ENCODE peak calls at places on chromosomes 1 and 21, in six cellular contexts. D is AG04449, S is body of pancreas, U is neural progenitor cell, Y is left ventricle myocardium inferior, K is fibroblast of mammary gland. W is an unnamed sample.

GRCh38 chr1:53681647-53682368 is 57.2 kb downstream of the GLIS1 start:
- DNase-seq in D (no peak), K (no peak), S (peak), Y (peak), U (peak), W (no peak)

GRCh38 chr1:237578540-237578939 is 312.2 kb downstream of the ZP4 start:
- DNase-seq in Y (no peak), U (no peak), S (no peak), D (no peak), K (no peak), W (no peak)

GRCh38 chr21:29064850-29065481 is 8.5 kb downstream of the CCT8 start:
- DNase-seq in S (no peak), Y (no peak), D (no peak), U (no peak), K (no peak), W (no peak)

GRCh38 chr1:151711044-151711800 is 5.4 kb downstream of the CELF3 start:
- DNase-seq in D (no peak), U (no peak), Y (no peak), S (no peak), K (no peak), W (no peak)

GRCh38 chr1:113320272-113320671 is 70.0 kb upstream of the MAGI3 start:
- DNase-seq in U (no peak), D (no peak), S (no peak), Y (no peak), K (peak), W (no peak)

GRCh38 chr1:101025283-101025679 is 303 bp downstream of the DPH5 start:
- DNase-seq in D (no peak), Y (no peak), S (peak), U (no peak), K (peak), W (no peak)

GRCh38 chr1:33255347-33256311 is 663 bp upstream of the ZNF362 start:
- DNase-seq in D (no peak), K (peak), U (peak), Y (peak), S (peak), W (no peak)

GRCh38 chr1:152002960-152003359 is 9.3 kb upstream of the S100A10 start:
- DNase-seq in S (no peak), D (no peak), K (no peak), Y (no peak), U (no peak), W (no peak)

GRCh38 chr1:15123925-15124324 is 29.6 kb upstream of the TMEM51 start:
- DNase-seq in Y (no peak), S (no peak), D (no peak), U (no peak), K (no peak), W (no peak)

DNA sequence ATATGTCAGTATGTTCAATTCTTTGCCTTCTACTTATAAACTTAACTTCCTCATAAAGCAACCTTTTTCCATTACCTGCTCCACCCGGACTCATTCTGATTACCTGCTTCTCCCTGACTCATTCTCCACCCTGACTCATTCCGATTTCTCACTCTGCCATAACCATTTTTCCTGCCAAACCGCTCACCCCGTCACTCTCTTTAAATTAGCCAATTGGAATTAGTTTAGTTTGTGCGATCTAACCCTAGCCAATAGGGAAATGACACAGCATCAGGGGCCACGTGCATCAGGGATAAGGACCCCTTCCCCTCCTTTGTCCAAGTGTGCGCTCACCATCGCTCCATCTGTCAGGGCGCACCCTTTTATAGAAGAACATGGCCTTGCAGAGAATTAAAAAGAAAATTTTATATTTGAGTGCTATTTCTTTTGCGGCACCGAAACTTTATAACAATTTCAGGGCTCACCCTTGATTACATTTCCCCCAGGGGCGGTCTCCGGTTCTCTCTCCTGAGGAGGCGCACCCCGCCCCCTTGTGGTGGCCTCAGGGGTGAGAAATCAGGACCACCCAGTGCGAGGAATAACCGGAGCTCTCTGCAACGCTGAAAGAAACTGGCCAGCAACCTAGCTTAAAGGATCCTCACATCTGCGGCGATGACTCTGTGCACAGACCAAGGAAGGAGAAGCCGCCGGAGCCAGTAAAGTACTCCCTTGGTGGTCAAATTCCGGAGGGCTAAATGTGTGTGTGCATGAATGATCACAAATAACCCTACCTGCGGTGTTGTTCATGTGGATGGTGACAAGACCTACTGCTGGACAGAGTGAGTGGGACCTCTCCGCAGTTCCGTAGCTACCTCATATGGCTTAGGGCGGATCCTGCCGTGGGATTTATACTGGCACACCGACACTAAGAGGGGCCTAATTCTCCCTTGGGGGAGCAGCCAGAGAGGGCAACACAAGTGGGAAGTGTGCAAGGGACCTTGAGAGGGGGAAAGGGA is 30.3 kb upstream of the CBR3 start:
- DNase-seq in S (peak), K (peak), D (no peak), U (peak), Y (peak), W (peak)
- TF ChIP-seq CTCF in S (peak), K (peak), D (peak), U (peak), Y (peak), W (peak)

DNA sequence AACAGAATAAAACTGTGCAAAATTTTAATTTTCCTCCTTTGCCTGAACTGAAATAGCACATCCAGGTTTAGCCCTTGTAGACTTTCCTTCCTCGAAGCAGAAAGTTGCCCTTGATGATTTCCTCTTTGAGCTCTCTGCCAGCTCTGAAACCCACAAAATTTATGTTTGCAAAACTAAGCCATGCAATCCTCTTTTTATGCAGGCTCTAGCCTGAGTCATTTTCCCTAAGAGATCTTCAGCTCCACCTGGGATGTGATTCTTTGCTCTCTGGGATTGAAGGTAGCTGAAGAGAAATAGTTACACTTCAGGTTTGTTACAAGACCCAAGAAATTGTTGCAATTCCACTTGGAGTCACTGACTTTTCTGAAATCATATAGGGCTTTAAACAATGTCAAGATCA is 1.4 kb upstream of the F3 start:
- DNase-seq in U (no peak), D (no peak), K (peak), S (no peak), Y (no peak), W (peak)
- H3K4me3 ChIP-seq in U (no peak), D (no peak), K (peak), S (no peak), Y (peak), W (peak)

DNA sequence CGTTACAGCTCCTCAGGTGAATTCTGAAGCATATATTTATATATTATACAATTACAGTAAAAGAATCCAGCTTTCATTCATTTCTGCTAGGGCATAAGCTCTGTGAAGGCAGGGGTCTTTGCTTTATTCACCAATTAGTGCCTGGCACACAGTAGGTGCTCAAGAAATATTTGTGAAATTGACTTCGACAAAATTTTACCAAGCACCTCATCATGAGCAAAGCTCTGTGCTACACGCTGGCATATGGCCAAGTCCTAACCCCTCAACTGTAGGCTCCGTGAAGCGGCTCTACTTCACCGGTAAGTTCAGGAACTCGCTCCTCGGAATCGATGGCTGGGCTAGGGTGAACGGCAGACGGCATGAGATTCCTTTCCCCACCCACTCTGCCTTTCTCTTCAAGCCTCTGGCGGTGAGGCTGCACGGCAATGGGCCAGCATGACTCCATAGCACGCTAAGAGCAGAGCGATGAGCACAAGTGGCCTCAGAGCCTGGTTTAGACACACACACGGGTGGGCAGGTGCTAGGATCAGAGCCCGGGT is 8.7 kb downstream of the C1orf174 start:
- DNase-seq in Y (no peak), D (no peak), K (no peak), S (no peak), U (no peak), W (no peak)
- TF ChIP-seq CTCF in Y (no peak), D (no peak), K (no peak), S (no peak), U (no peak), W (no peak)

GRCh38 chr1:218763538-218763937 is 410.1 kb upstream of the LYPLAL1 start:
- DNase-seq in S (no peak), K (no peak), U (no peak), Y (no peak), D (no peak), W (no peak)
- H3K4me3 ChIP-seq in S (no peak), K (no peak), U (no peak), Y (no peak), D (no peak), W (no peak)

GRCh38 chr1:94092210-94092613 is 28.7 kb downstream of the ABCA4 start:
- DNase-seq in U (no peak), K (peak), S (peak), Y (no peak), D (no peak), W (peak)
- TF ChIP-seq CTCF in U (no peak), K (no peak), S (no peak), Y (no peak), D (no peak), W (no peak)